ENCODE peak calls at places on chromosomes 3 and 15, in nine cellular contexts. G is breast epithelium; V is H9; H is Calu3; A is T-cell; Y is GM03348; J is EH; D is stimulated activated CD8-positive, alpha-beta memory T cell treated with anti-CD3 and anti-CD28 coated beads, Interleukin-15, amount 100 ng/mL, for 24 hours; S is skeletal muscle cell. I is an unnamed sample.

GRCh38 chr15:35738370-35738769 is 192.4 kb upstream of the DPH6 start:
- DNase-seq in G (no peak), V (peak), H (peak), A (no peak), Y (no peak), J (peak), D (no peak), S (no peak), I (peak)

GRCh38 chr3:37953226-37953625 is 37.4 kb upstream of the VILL start:
- DNase-seq in G (no peak), V (no peak), H (no peak), A (no peak), Y (no peak), J (no peak), D (no peak), S (no peak), I (no peak)

GRCh38 chr3:48528043-48528442 is 24.1 kb upstream of the SHISA5 start:
- DNase-seq in G (no peak), V (no peak), H (no peak), A (no peak), Y (no peak), J (no peak), D (no peak), S (no peak), I (peak)

GRCh38 chr15:90037510-90037860 is 36.4 kb downstream of the ZNF710 start:
- DNase-seq in G (no peak), V (no peak), H (no peak), A (no peak), Y (peak), J (peak), D (no peak), S (no peak), I (no peak)

GRCh38 chr3:83438177-83438576 is 1520.6 kb upstream of the CADM2 start:
- DNase-seq in G (no peak), V (no peak), H (no peak), A (no peak), Y (no peak), J (no peak), D (no peak), S (peak), I (no peak)

GRCh38 chr3:13172644-13173013 is 99.4 kb upstream of the IQSEC1 start:
- DNase-seq in G (no peak), V (no peak), H (no peak), A (no peak), Y (no peak), J (no peak), D (no peak), S (no peak), I (no peak)

GRCh38 chr3:181176610-181177009 is 187.1 kb upstream of the DNAJC19 start:
- DNase-seq in G (peak), V (peak), H (peak), A (peak), Y (peak), J (peak), D (peak), S (peak), I (peak)

GRCh38 chr3:152968388-152969024 is 133.6 kb downstream of the P2RY1 start:
- DNase-seq in G (no peak), V (no peak), H (peak), A (no peak), Y (peak), J (no peak), D (no peak), S (peak), I (peak)

GRCh38 chr3:168989396-168989795 is 674.1 kb downstream of the MECOM start:
- DNase-seq in G (peak), V (no peak), H (no peak), A (no peak), Y (no peak), J (no peak), D (no peak), S (no peak), I (no peak)

GRCh38 chr15:28021281-28022039 is 77.7 kb downstream of the OCA2 start:
- DNase-seq in G (peak), V (peak), H (peak), A (no peak), Y (no peak), J (peak), D (no peak), S (no peak), I (peak)

GRCh38 chr3:24377218-24377993 is 117.2 kb downstream of the THRB start:
- DNase-seq in G (no peak), V (no peak), H (no peak), A (no peak), Y (no peak), J (no peak), D (no peak), S (no peak), I (peak)

GRCh38 chr15:90624278-90624930 is 92.7 kb upstream of the BLM start:
- DNase-seq in G (no peak), V (no peak), H (no peak), A (no peak), Y (no peak), J (no peak), D (no peak), S (no peak), I (no peak)

GRCh38 chr15:53833134-53833624 is 73.7 kb upstream of the WDR72 start:
- DNase-seq in G (no peak), V (no peak), H (no peak), A (no peak), Y (no peak), J (no peak), D (no peak), S (no peak), I (peak)

GRCh38 chr3:188236241-188236640 is 82.3 kb downstream of the LPP start:
- DNase-seq in G (no peak), V (no peak), H (no peak), A (no peak), Y (no peak), J (no peak), D (no peak), S (no peak), I (no peak)